ENCODE peak calls at places on chromosomes 7 and 10, in five cellular contexts. F, D, C, J and B are unnamed samples.

GRCh38 chr10:50332108-50332846 is 81.0 kb upstream of the ASAH2 start:
- DNase-seq in F (no peak), D (no peak), C (no peak), J (no peak), B (no peak)

GRCh38 chr10:59387951-59388431 is 25.6 kb upstream of the FAM13C start:
- DNase-seq in F (peak), D (peak), C (no peak), J (no peak), B (peak)

GRCh38 chr7:47739301-47739870 is 157.5 kb upstream of the TNS3 start:
- DNase-seq in F (no peak), D (no peak), C (no peak), J (no peak), B (peak)

GRCh38 chr10:99412100-99412499 is 18.3 kb downstream of the GOT1 start:
- DNase-seq in F (no peak), D (no peak), C (no peak), J (no peak), B (no peak)

GRCh38 chr7:129433823-129434171 is 435 bp upstream of the STRIP2 start:
- DNase-seq in F (no peak), D (no peak), C (peak), J (no peak), B (no peak)

GRCh38 chr7:126668367-126668752 is 584.4 kb downstream of the GRM8 start:
- DNase-seq in F (no peak), D (no peak), C (no peak), J (no peak), B (no peak)

GRCh38 chr7:148492157-148492860 is 98.3 kb upstream of the C7orf33 start:
- DNase-seq in F (no peak), D (no peak), C (no peak), J (no peak), B (peak)

GRCh38 chr10:78920011-78920410 is 148.8 kb upstream of the ZMIZ1 start:
- DNase-seq in F (no peak), D (no peak), C (no peak), J (no peak), B (no peak)

GRCh38 chr7:24963218-24963617 is 16.8 kb downstream of the OSBPL3 start:
- DNase-seq in F (no peak), D (no peak), C (no peak), J (no peak), B (peak)

GRCh38 chr7:44974549-44974948 is 4.3 kb downstream of the MYO1G start:
- DNase-seq in F (no peak), D (no peak), C (no peak), J (no peak), B (no peak)

GRCh38 chr10:78527296-78527695 is 493.6 kb downstream of the RPS24 start:
- DNase-seq in F (no peak), D (no peak), C (no peak), J (no peak), B (no peak)

GRCh38 chr7:55502988-55503514 is 69.3 kb downstream of the VOPP1 start:
- DNase-seq in F (no peak), D (no peak), C (no peak), J (no peak), B (no peak)